ENCODE peak calls at places on chromosomes 4 and X, in ten cellular contexts. One of them, this sample, is unnamed.

GRCh38 chrX:1242901-1243402 is 25.7 kb upstream of the CSF2RA start:
- DNase-seq in activated T-cell treated with anti-CD3 and anti-CD28 coated beads for 1 hour: no peak
- DNase-seq in effector memory CD8-positive, alpha-beta T cell: no peak
- DNase-seq in HTR-8/SVneo: no peak
- DNase-seq in stimulated activated CD4-positive, alpha-beta T cell treated with anti-CD3 and anti-CD28 coated beads, Interleukin-15, amount 100 ng/mL, for 1 hour: no peak
- DNase-seq in OCI-LY7: no peak
- DNase-seq in left lobe of liver: no peak
- DNase-seq in dermis blood vessel endothelial cell: no peak
- DNase-seq in iris pigment epithelial cell: no peak
- DNase-seq in A549: peak; percentile 59
- DNase-seq in this sample: no peak

GRCh38 chr4:176492648-176493302 is 173.0 kb downstream of the SPCS3 start:
- DNase-seq in HTR-8/SVneo: no peak
- DNase-seq in stimulated activated CD4-positive, alpha-beta T cell treated with anti-CD3 and anti-CD28 coated beads, Interleukin-15, amount 100 ng/mL, for 1 hour: no peak
- DNase-seq in effector memory CD8-positive, alpha-beta T cell: no peak
- DNase-seq in activated T-cell treated with anti-CD3 and anti-CD28 coated beads for 1 hour: no peak
- DNase-seq in A549: no peak
- DNase-seq in iris pigment epithelial cell: peak; percentile 22
- DNase-seq in OCI-LY7: no peak
- DNase-seq in dermis blood vessel endothelial cell: peak; percentile 12
- DNase-seq in left lobe of liver: no peak
- DNase-seq in this sample: no peak

GRCh38 chr4:56505269-56506109 is at the start of gene ARL9:
- DNase-seq in dermis blood vessel endothelial cell: peak; percentile 59
- DNase-seq in OCI-LY7: no peak
- DNase-seq in effector memory CD8-positive, alpha-beta T cell: peak; percentile 74
- DNase-seq in activated T-cell treated with anti-CD3 and anti-CD28 coated beads for 1 hour: peak; percentile 51
- DNase-seq in stimulated activated CD4-positive, alpha-beta T cell treated with anti-CD3 and anti-CD28 coated beads, Interleukin-15, amount 100 ng/mL, for 1 hour: peak; percentile 36
- DNase-seq in left lobe of liver: peak; percentile 53
- DNase-seq in iris pigment epithelial cell: peak; percentile 73
- DNase-seq in HTR-8/SVneo: no peak
- DNase-seq in A549: peak; percentile 2
- DNase-seq in this sample: peak; percentile 61

GRCh38 chr4:137509855-137510282 is 22.4 kb downstream of the PCDH18 start:
- DNase-seq in left lobe of liver: no peak
- DNase-seq in stimulated activated CD4-positive, alpha-beta T cell treated with anti-CD3 and anti-CD28 coated beads, Interleukin-15, amount 100 ng/mL, for 1 hour: no peak
- DNase-seq in dermis blood vessel endothelial cell: no peak
- DNase-seq in effector memory CD8-positive, alpha-beta T cell: no peak
- DNase-seq in iris pigment epithelial cell: no peak
- DNase-seq in activated T-cell treated with anti-CD3 and anti-CD28 coated beads for 1 hour: no peak
- DNase-seq in OCI-LY7: no peak
- DNase-seq in HTR-8/SVneo: no peak
- DNase-seq in A549: no peak
- DNase-seq in this sample: no peak

GRCh38 chr4:181911420-181911819 is 331.8 kb upstream of the TENM3 start:
- DNase-seq in activated T-cell treated with anti-CD3 and anti-CD28 coated beads for 1 hour: no peak
- DNase-seq in iris pigment epithelial cell: peak; percentile 22
- DNase-seq in stimulated activated CD4-positive, alpha-beta T cell treated with anti-CD3 and anti-CD28 coated beads, Interleukin-15, amount 100 ng/mL, for 1 hour: no peak
- DNase-seq in HTR-8/SVneo: no peak
- DNase-seq in effector memory CD8-positive, alpha-beta T cell: no peak
- DNase-seq in OCI-LY7: no peak
- DNase-seq in left lobe of liver: no peak
- DNase-seq in A549: no peak
- DNase-seq in dermis blood vessel endothelial cell: no peak
- DNase-seq in this sample: no peak

GRCh38 chr4:153065286-153065685 is 129.2 kb downstream of the FHDC1 start:
- DNase-seq in effector memory CD8-positive, alpha-beta T cell: no peak
- DNase-seq in dermis blood vessel endothelial cell: no peak
- DNase-seq in HTR-8/SVneo: no peak
- DNase-seq in A549: no peak
- DNase-seq in left lobe of liver: no peak
- DNase-seq in activated T-cell treated with anti-CD3 and anti-CD28 coated beads for 1 hour: no peak
- DNase-seq in OCI-LY7: no peak
- DNase-seq in stimulated activated CD4-positive, alpha-beta T cell treated with anti-CD3 and anti-CD28 coated beads, Interleukin-15, amount 100 ng/mL, for 1 hour: no peak
- DNase-seq in iris pigment epithelial cell: no peak
- DNase-seq in this sample: no peak

GRCh38 chr4:165448700-165449099 is 69.9 kb downstream of the CPE start:
- DNase-seq in HTR-8/SVneo: no peak
- DNase-seq in OCI-LY7: no peak
- DNase-seq in effector memory CD8-positive, alpha-beta T cell: no peak
- DNase-seq in left lobe of liver: no peak
- DNase-seq in A549: no peak
- DNase-seq in stimulated activated CD4-positive, alpha-beta T cell treated with anti-CD3 and anti-CD28 coated beads, Interleukin-15, amount 100 ng/mL, for 1 hour: no peak
- DNase-seq in activated T-cell treated with anti-CD3 and anti-CD28 coated beads for 1 hour: no peak
- DNase-seq in dermis blood vessel endothelial cell: no peak
- DNase-seq in iris pigment epithelial cell: no peak
- DNase-seq in this sample: no peak

GRCh38 chrX:49155900-49156837 is 6.4 kb upstream of the MAGIX start:
- DNase-seq in iris pigment epithelial cell: peak; percentile 92
- DNase-seq in stimulated activated CD4-positive, alpha-beta T cell treated with anti-CD3 and anti-CD28 coated beads, Interleukin-15, amount 100 ng/mL, for 1 hour: peak; percentile 69
- DNase-seq in dermis blood vessel endothelial cell: peak; percentile 88
- DNase-seq in activated T-cell treated with anti-CD3 and anti-CD28 coated beads for 1 hour: peak; percentile 80
- DNase-seq in OCI-LY7: peak; percentile 86
- DNase-seq in effector memory CD8-positive, alpha-beta T cell: peak; percentile 82
- DNase-seq in A549: peak; percentile 95
- DNase-seq in HTR-8/SVneo: peak; percentile 65
- DNase-seq in left lobe of liver: peak; percentile 89
- DNase-seq in this sample: peak; percentile 75

GRCh38 chrX:10111364-10112148 is 45.2 kb upstream of the CLCN4 start:
- DNase-seq in OCI-LY7: peak; percentile 89
- DNase-seq in left lobe of liver: no peak
- DNase-seq in stimulated activated CD4-positive, alpha-beta T cell treated with anti-CD3 and anti-CD28 coated beads, Interleukin-15, amount 100 ng/mL, for 1 hour: peak; percentile 28
- DNase-seq in A549: no peak
- DNase-seq in HTR-8/SVneo: no peak
- DNase-seq in iris pigment epithelial cell: peak; percentile 64
- DNase-seq in effector memory CD8-positive, alpha-beta T cell: peak; percentile 42
- DNase-seq in activated T-cell treated with anti-CD3 and anti-CD28 coated beads for 1 hour: peak; percentile 44
- DNase-seq in dermis blood vessel endothelial cell: peak; percentile 79
- DNase-seq in this sample: peak; percentile 59

GRCh38 chr4:25406081-25406692 is 29.1 kb downstream of the ANAPC4 start:
- DNase-seq in A549: no peak
- DNase-seq in stimulated activated CD4-positive, alpha-beta T cell treated with anti-CD3 and anti-CD28 coated beads, Interleukin-15, amount 100 ng/mL, for 1 hour: no peak
- DNase-seq in HTR-8/SVneo: no peak
- DNase-seq in activated T-cell treated with anti-CD3 and anti-CD28 coated beads for 1 hour: no peak
- DNase-seq in effector memory CD8-positive, alpha-beta T cell: no peak
- DNase-seq in OCI-LY7: no peak
- DNase-seq in dermis blood vessel endothelial cell: no peak
- DNase-seq in left lobe of liver: no peak
- DNase-seq in iris pigment epithelial cell: peak; percentile 78
- DNase-seq in this sample: no peak

GRCh38 chrX:48569958-48570357 is 4.3 kb upstream of the RBM3 start:
- DNase-seq in A549: no peak
- DNase-seq in dermis blood vessel endothelial cell: peak; percentile 82
- DNase-seq in HTR-8/SVneo: no peak
- DNase-seq in effector memory CD8-positive, alpha-beta T cell: no peak
- DNase-seq in iris pigment epithelial cell: peak; percentile 63
- DNase-seq in left lobe of liver: no peak
- DNase-seq in activated T-cell treated with anti-CD3 and anti-CD28 coated beads for 1 hour: no peak
- DNase-seq in stimulated activated CD4-positive, alpha-beta T cell treated with anti-CD3 and anti-CD28 coated beads, Interleukin-15, amount 100 ng/mL, for 1 hour: no peak
- DNase-seq in OCI-LY7: no peak
- DNase-seq in this sample: no peak

GRCh38 chr4:122450847-122451246 is 5.7 kb downstream of the IL2 start:
- DNase-seq in OCI-LY7: peak; percentile 4
- DNase-seq in HTR-8/SVneo: peak; percentile 11
- DNase-seq in activated T-cell treated with anti-CD3 and anti-CD28 coated beads for 1 hour: no peak
- DNase-seq in effector memory CD8-positive, alpha-beta T cell: no peak
- DNase-seq in dermis blood vessel endothelial cell: peak; percentile 14
- DNase-seq in stimulated activated CD4-positive, alpha-beta T cell treated with anti-CD3 and anti-CD28 coated beads, Interleukin-15, amount 100 ng/mL, for 1 hour: no peak
- DNase-seq in A549: peak; percentile 41
- DNase-seq in iris pigment epithelial cell: peak; percentile 25
- DNase-seq in left lobe of liver: no peak
- DNase-seq in this sample: no peak

GRCh38 chrX:2502668-2503519 is 2.1 kb upstream of the DHRSX start:
- DNase-seq in activated T-cell treated with anti-CD3 and anti-CD28 coated beads for 1 hour: no peak
- DNase-seq in iris pigment epithelial cell: peak; percentile 11
- DNase-seq in dermis blood vessel endothelial cell: peak; percentile 10
- DNase-seq in stimulated activated CD4-positive, alpha-beta T cell treated with anti-CD3 and anti-CD28 coated beads, Interleukin-15, amount 100 ng/mL, for 1 hour: no peak
- DNase-seq in effector memory CD8-positive, alpha-beta T cell: no peak
- DNase-seq in OCI-LY7: no peak
- DNase-seq in HTR-8/SVneo: no peak
- DNase-seq in A549: peak; percentile 89
- DNase-seq in left lobe of liver: no peak
- DNase-seq in this sample: no peak